ENCODE peak calls at places on chromosomes 1 and 21, in four cellular contexts. One of them, this sample, is unnamed.

GRCh38 chr1:218025454-218025853 is 259.6 kb upstream of the RRP15 start:
- DNase-seq in hypothalamus: no peak
- DNase-seq in sigmoid colon: no peak
- DNase-seq in NCI-H1694: no peak
- DNase-seq in this sample: no peak

GRCh38 chr1:10969267-10969970 is 43.0 kb upstream of the TARDBP start:
- DNase-seq in hypothalamus: no peak
- DNase-seq in NCI-H1694: no peak
- DNase-seq in sigmoid colon: no peak
- DNase-seq in this sample: peak

GRCh38 chr1:18413906-18414305 is 66.8 kb upstream of the KLHDC7A start:
- DNase-seq in NCI-H1694: no peak
- DNase-seq in hypothalamus: no peak
- DNase-seq in sigmoid colon: no peak
- DNase-seq in this sample: no peak

GRCh38 chr1:89723863-89724262 is 90.9 kb downstream of the LRRC8C start:
- DNase-seq in NCI-H1694: no peak
- DNase-seq in sigmoid colon: no peak
- DNase-seq in hypothalamus: no peak
- DNase-seq in this sample: no peak

GRCh38 chr1:101017448-101017847 is 8.1 kb downstream of the DPH5 start:
- DNase-seq in hypothalamus: no peak
- DNase-seq in NCI-H1694: no peak
- DNase-seq in sigmoid colon: no peak
- DNase-seq in this sample: no peak

GRCh38 chr1:206467915-206468314 is 2.4 kb upstream of the IKBKE start:
- DNase-seq in sigmoid colon: peak
- DNase-seq in NCI-H1694: no peak
- DNase-seq in hypothalamus: peak
- DNase-seq in this sample: no peak

GRCh38 chr1:156337052-156337887 is 822 bp downstream of the CCT3 start:
- DNase-seq in hypothalamus: no peak
- DNase-seq in sigmoid colon: no peak
- DNase-seq in NCI-H1694: no peak
- DNase-seq in this sample: peak

GRCh38 chr1:171245458-171246064 is 2.7 kb upstream of the FMO1 start:
- DNase-seq in NCI-H1694: no peak
- DNase-seq in hypothalamus: no peak
- DNase-seq in sigmoid colon: no peak
- DNase-seq in this sample: peak

GRCh38 chr1:21865943-21866628 is 54.0 kb downstream of the LDLRAD2 start:
- DNase-seq in NCI-H1694: no peak
- DNase-seq in sigmoid colon: no peak
- DNase-seq in hypothalamus: no peak
- DNase-seq in this sample: peak

GRCh38 chr21:45260191-45260795 is 27.4 kb downstream of the POFUT2 start:
- DNase-seq in hypothalamus: no peak
- DNase-seq in sigmoid colon: no peak
- DNase-seq in NCI-H1694: no peak
- DNase-seq in this sample: no peak